ENCODE peak calls at places on chromosomes 2 and 18, in nine cellular contexts. One of them, this sample, is unnamed.

GRCh38 chr2:21234721-21235120 is 111.0 kb downstream of the TDRD15 start:
- DNase-seq in activated effector memory CD4-positive, alpha-beta T cell treated with anti-CD3 and anti-CD28 coated beads, Interleukin-2, amount 50 U/mL, for 16 hours: no peak
- DNase-seq in PC-3: no peak
- DNase-seq in activated CD4-positive, alpha-beta T cell treated with anti-CD3 and anti-CD28 coated beads, Interleukin-2, amount 50 U/mL, for 1 hour: no peak
- DNase-seq in skeletal muscle cell: no peak
- DNase-seq in heart right ventricle: no peak
- DNase-seq in dorsolateral prefrontal cortex: no peak
- DNase-seq in stimulated activated CD8-positive, alpha-beta memory T cell treated with anti-CD3 and anti-CD28 coated beads, Interleukin-2, amount 100 ng/mL, for 48 hours: no peak
- DNase-seq in transverse colon: no peak
- DNase-seq in this sample: no peak

GRCh38 chr2:120722211-120722602 is 13.5 kb upstream of the GLI2 start:
- DNase-seq in activated effector memory CD4-positive, alpha-beta T cell treated with anti-CD3 and anti-CD28 coated beads, Interleukin-2, amount 50 U/mL, for 16 hours: peak
- DNase-seq in PC-3: no peak
- DNase-seq in activated CD4-positive, alpha-beta T cell treated with anti-CD3 and anti-CD28 coated beads, Interleukin-2, amount 50 U/mL, for 1 hour: no peak
- DNase-seq in skeletal muscle cell: no peak
- DNase-seq in heart right ventricle: no peak
- DNase-seq in dorsolateral prefrontal cortex: no peak
- DNase-seq in stimulated activated CD8-positive, alpha-beta memory T cell treated with anti-CD3 and anti-CD28 coated beads, Interleukin-2, amount 100 ng/mL, for 48 hours: no peak
- DNase-seq in transverse colon: no peak
- DNase-seq in this sample: peak

GRCh38 chr2:3730646-3731045 is 27.3 kb downstream of the DCDC2C start:
- DNase-seq in activated effector memory CD4-positive, alpha-beta T cell treated with anti-CD3 and anti-CD28 coated beads, Interleukin-2, amount 50 U/mL, for 16 hours: no peak
- DNase-seq in PC-3: peak
- DNase-seq in activated CD4-positive, alpha-beta T cell treated with anti-CD3 and anti-CD28 coated beads, Interleukin-2, amount 50 U/mL, for 1 hour: no peak
- DNase-seq in skeletal muscle cell: no peak
- DNase-seq in heart right ventricle: no peak
- DNase-seq in dorsolateral prefrontal cortex: no peak
- DNase-seq in stimulated activated CD8-positive, alpha-beta memory T cell treated with anti-CD3 and anti-CD28 coated beads, Interleukin-2, amount 100 ng/mL, for 48 hours: no peak
- DNase-seq in transverse colon: no peak
- DNase-seq in this sample: no peak

GRCh38 chr2:9745153-9745899 is 97.9 kb upstream of the TAF1B start:
- DNase-seq in activated effector memory CD4-positive, alpha-beta T cell treated with anti-CD3 and anti-CD28 coated beads, Interleukin-2, amount 50 U/mL, for 16 hours: no peak
- DNase-seq in PC-3: peak
- DNase-seq in activated CD4-positive, alpha-beta T cell treated with anti-CD3 and anti-CD28 coated beads, Interleukin-2, amount 50 U/mL, for 1 hour: no peak
- DNase-seq in skeletal muscle cell: no peak
- DNase-seq in heart right ventricle: no peak
- DNase-seq in dorsolateral prefrontal cortex: no peak
- DNase-seq in stimulated activated CD8-positive, alpha-beta memory T cell treated with anti-CD3 and anti-CD28 coated beads, Interleukin-2, amount 100 ng/mL, for 48 hours: no peak
- DNase-seq in transverse colon: no peak
- DNase-seq in this sample: no peak

GRCh38 chr2:170463206-170463537 is 252.0 kb upstream of the SP5 start:
- DNase-seq in activated effector memory CD4-positive, alpha-beta T cell treated with anti-CD3 and anti-CD28 coated beads, Interleukin-2, amount 50 U/mL, for 16 hours: no peak
- DNase-seq in PC-3: no peak
- DNase-seq in activated CD4-positive, alpha-beta T cell treated with anti-CD3 and anti-CD28 coated beads, Interleukin-2, amount 50 U/mL, for 1 hour: no peak
- DNase-seq in skeletal muscle cell: no peak
- DNase-seq in heart right ventricle: no peak
- DNase-seq in dorsolateral prefrontal cortex: no peak
- DNase-seq in stimulated activated CD8-positive, alpha-beta memory T cell treated with anti-CD3 and anti-CD28 coated beads, Interleukin-2, amount 100 ng/mL, for 48 hours: no peak
- DNase-seq in transverse colon: no peak
- DNase-seq in this sample: no peak

GRCh38 chr18:22489694-22490093 is 72.0 kb upstream of the CTAGE1 start:
- DNase-seq in activated effector memory CD4-positive, alpha-beta T cell treated with anti-CD3 and anti-CD28 coated beads, Interleukin-2, amount 50 U/mL, for 16 hours: no peak
- DNase-seq in PC-3: peak
- DNase-seq in activated CD4-positive, alpha-beta T cell treated with anti-CD3 and anti-CD28 coated beads, Interleukin-2, amount 50 U/mL, for 1 hour: no peak
- DNase-seq in skeletal muscle cell: no peak
- DNase-seq in heart right ventricle: no peak
- DNase-seq in dorsolateral prefrontal cortex: no peak
- DNase-seq in stimulated activated CD8-positive, alpha-beta memory T cell treated with anti-CD3 and anti-CD28 coated beads, Interleukin-2, amount 100 ng/mL, for 48 hours: no peak
- DNase-seq in transverse colon: no peak
- DNase-seq in this sample: no peak

GRCh38 chr2:113196839-113197238 is 23.1 kb downstream of the PSD4 start:
- DNase-seq in activated effector memory CD4-positive, alpha-beta T cell treated with anti-CD3 and anti-CD28 coated beads, Interleukin-2, amount 50 U/mL, for 16 hours: no peak
- DNase-seq in PC-3: no peak
- DNase-seq in activated CD4-positive, alpha-beta T cell treated with anti-CD3 and anti-CD28 coated beads, Interleukin-2, amount 50 U/mL, for 1 hour: no peak
- DNase-seq in skeletal muscle cell: no peak
- DNase-seq in heart right ventricle: no peak
- DNase-seq in dorsolateral prefrontal cortex: no peak
- DNase-seq in stimulated activated CD8-positive, alpha-beta memory T cell treated with anti-CD3 and anti-CD28 coated beads, Interleukin-2, amount 100 ng/mL, for 48 hours: no peak
- DNase-seq in transverse colon: no peak
- DNase-seq in this sample: peak

GRCh38 chr18:55485666-55486065 is 102.3 kb downstream of the TCF4 start:
- DNase-seq in activated effector memory CD4-positive, alpha-beta T cell treated with anti-CD3 and anti-CD28 coated beads, Interleukin-2, amount 50 U/mL, for 16 hours: no peak
- DNase-seq in PC-3: no peak
- DNase-seq in activated CD4-positive, alpha-beta T cell treated with anti-CD3 and anti-CD28 coated beads, Interleukin-2, amount 50 U/mL, for 1 hour: no peak
- DNase-seq in skeletal muscle cell: peak
- DNase-seq in heart right ventricle: no peak
- DNase-seq in dorsolateral prefrontal cortex: no peak
- DNase-seq in stimulated activated CD8-positive, alpha-beta memory T cell treated with anti-CD3 and anti-CD28 coated beads, Interleukin-2, amount 100 ng/mL, for 48 hours: no peak
- DNase-seq in transverse colon: no peak
- DNase-seq in this sample: no peak

GRCh38 chr2:230852113-230852512 is 12.6 kb upstream of the ITM2C start:
- DNase-seq in activated effector memory CD4-positive, alpha-beta T cell treated with anti-CD3 and anti-CD28 coated beads, Interleukin-2, amount 50 U/mL, for 16 hours: no peak
- DNase-seq in PC-3: no peak
- DNase-seq in activated CD4-positive, alpha-beta T cell treated with anti-CD3 and anti-CD28 coated beads, Interleukin-2, amount 50 U/mL, for 1 hour: no peak
- DNase-seq in skeletal muscle cell: no peak
- DNase-seq in heart right ventricle: no peak
- DNase-seq in dorsolateral prefrontal cortex: no peak
- DNase-seq in stimulated activated CD8-positive, alpha-beta memory T cell treated with anti-CD3 and anti-CD28 coated beads, Interleukin-2, amount 100 ng/mL, for 48 hours: no peak
- DNase-seq in transverse colon: no peak
- DNase-seq in this sample: no peak

GRCh38 chr2:63975437-63976124 is 43.6 kb downstream of the VPS54 start:
- DNase-seq in activated effector memory CD4-positive, alpha-beta T cell treated with anti-CD3 and anti-CD28 coated beads, Interleukin-2, amount 50 U/mL, for 16 hours: no peak
- DNase-seq in PC-3: no peak
- DNase-seq in activated CD4-positive, alpha-beta T cell treated with anti-CD3 and anti-CD28 coated beads, Interleukin-2, amount 50 U/mL, for 1 hour: no peak
- DNase-seq in skeletal muscle cell: no peak
- DNase-seq in heart right ventricle: no peak
- DNase-seq in dorsolateral prefrontal cortex: no peak
- DNase-seq in stimulated activated CD8-positive, alpha-beta memory T cell treated with anti-CD3 and anti-CD28 coated beads, Interleukin-2, amount 100 ng/mL, for 48 hours: no peak
- DNase-seq in transverse colon: no peak
- DNase-seq in this sample: no peak

GRCh38 chr18:532632-533031 is 32.1 kb upstream of the COLEC12 start:
- DNase-seq in activated effector memory CD4-positive, alpha-beta T cell treated with anti-CD3 and anti-CD28 coated beads, Interleukin-2, amount 50 U/mL, for 16 hours: no peak
- DNase-seq in PC-3: no peak
- DNase-seq in activated CD4-positive, alpha-beta T cell treated with anti-CD3 and anti-CD28 coated beads, Interleukin-2, amount 50 U/mL, for 1 hour: no peak
- DNase-seq in skeletal muscle cell: no peak
- DNase-seq in heart right ventricle: no peak
- DNase-seq in dorsolateral prefrontal cortex: no peak
- DNase-seq in stimulated activated CD8-positive, alpha-beta memory T cell treated with anti-CD3 and anti-CD28 coated beads, Interleukin-2, amount 100 ng/mL, for 48 hours: no peak
- DNase-seq in transverse colon: no peak
- DNase-seq in this sample: no peak

GRCh38 chr2:200705305-200705985 is 106.3 kb upstream of the BZW1 start:
- DNase-seq in activated effector memory CD4-positive, alpha-beta T cell treated with anti-CD3 and anti-CD28 coated beads, Interleukin-2, amount 50 U/mL, for 16 hours: no peak
- DNase-seq in PC-3: no peak
- DNase-seq in activated CD4-positive, alpha-beta T cell treated with anti-CD3 and anti-CD28 coated beads, Interleukin-2, amount 50 U/mL, for 1 hour: no peak
- DNase-seq in skeletal muscle cell: no peak
- DNase-seq in heart right ventricle: no peak
- DNase-seq in dorsolateral prefrontal cortex: no peak
- DNase-seq in stimulated activated CD8-positive, alpha-beta memory T cell treated with anti-CD3 and anti-CD28 coated beads, Interleukin-2, amount 100 ng/mL, for 48 hours: no peak
- DNase-seq in transverse colon: no peak
- DNase-seq in this sample: no peak

GRCh38 chr2:1653137-1653789 is 91.1 kb downstream of the PXDN start:
- DNase-seq in activated effector memory CD4-positive, alpha-beta T cell treated with anti-CD3 and anti-CD28 coated beads, Interleukin-2, amount 50 U/mL, for 16 hours: peak
- DNase-seq in PC-3: peak
- DNase-seq in activated CD4-positive, alpha-beta T cell treated with anti-CD3 and anti-CD28 coated beads, Interleukin-2, amount 50 U/mL, for 1 hour: no peak
- DNase-seq in skeletal muscle cell: peak
- DNase-seq in heart right ventricle: peak
- DNase-seq in dorsolateral prefrontal cortex: no peak
- DNase-seq in stimulated activated CD8-positive, alpha-beta memory T cell treated with anti-CD3 and anti-CD28 coated beads, Interleukin-2, amount 100 ng/mL, for 48 hours: no peak
- DNase-seq in transverse colon: peak
- DNase-seq in this sample: peak

GRCh38 chr2:216807861-216808272 is 52.0 kb downstream of the TNP1 start:
- DNase-seq in activated effector memory CD4-positive, alpha-beta T cell treated with anti-CD3 and anti-CD28 coated beads, Interleukin-2, amount 50 U/mL, for 16 hours: no peak
- DNase-seq in PC-3: no peak
- DNase-seq in activated CD4-positive, alpha-beta T cell treated with anti-CD3 and anti-CD28 coated beads, Interleukin-2, amount 50 U/mL, for 1 hour: no peak
- DNase-seq in skeletal muscle cell: peak
- DNase-seq in heart right ventricle: peak
- DNase-seq in dorsolateral prefrontal cortex: no peak
- DNase-seq in stimulated activated CD8-positive, alpha-beta memory T cell treated with anti-CD3 and anti-CD28 coated beads, Interleukin-2, amount 100 ng/mL, for 48 hours: no peak
- DNase-seq in transverse colon: no peak
- DNase-seq in this sample: no peak

GRCh38 chr2:75801234-75801982 is 90.7 kb upstream of the GCFC2 start:
- DNase-seq in activated effector memory CD4-positive, alpha-beta T cell treated with anti-CD3 and anti-CD28 coated beads, Interleukin-2, amount 50 U/mL, for 16 hours: no peak
- DNase-seq in PC-3: no peak
- DNase-seq in activated CD4-positive, alpha-beta T cell treated with anti-CD3 and anti-CD28 coated beads, Interleukin-2, amount 50 U/mL, for 1 hour: no peak
- DNase-seq in skeletal muscle cell: no peak
- DNase-seq in heart right ventricle: no peak
- DNase-seq in dorsolateral prefrontal cortex: no peak
- DNase-seq in stimulated activated CD8-positive, alpha-beta memory T cell treated with anti-CD3 and anti-CD28 coated beads, Interleukin-2, amount 100 ng/mL, for 48 hours: no peak
- DNase-seq in transverse colon: no peak
- DNase-seq in this sample: no peak

GRCh38 chr2:221570321-221571107 is 1.6 kb downstream of the EPHA4 start:
- DNase-seq in activated effector memory CD4-positive, alpha-beta T cell treated with anti-CD3 and anti-CD28 coated beads, Interleukin-2, amount 50 U/mL, for 16 hours: peak
- DNase-seq in PC-3: peak
- DNase-seq in activated CD4-positive, alpha-beta T cell treated with anti-CD3 and anti-CD28 coated beads, Interleukin-2, amount 50 U/mL, for 1 hour: peak
- DNase-seq in skeletal muscle cell: no peak
- DNase-seq in heart right ventricle: peak
- DNase-seq in dorsolateral prefrontal cortex: no peak
- DNase-seq in stimulated activated CD8-positive, alpha-beta memory T cell treated with anti-CD3 and anti-CD28 coated beads, Interleukin-2, amount 100 ng/mL, for 48 hours: no peak
- DNase-seq in transverse colon: peak
- DNase-seq in this sample: no peak

GRCh38 chr2:112920923-112921532 is 10.1 kb downstream of the IL37 start:
- DNase-seq in activated effector memory CD4-positive, alpha-beta T cell treated with anti-CD3 and anti-CD28 coated beads, Interleukin-2, amount 50 U/mL, for 16 hours: no peak
- DNase-seq in PC-3: peak
- DNase-seq in activated CD4-positive, alpha-beta T cell treated with anti-CD3 and anti-CD28 coated beads, Interleukin-2, amount 50 U/mL, for 1 hour: no peak
- DNase-seq in skeletal muscle cell: no peak
- DNase-seq in heart right ventricle: no peak
- DNase-seq in dorsolateral prefrontal cortex: no peak
- DNase-seq in stimulated activated CD8-positive, alpha-beta memory T cell treated with anti-CD3 and anti-CD28 coated beads, Interleukin-2, amount 100 ng/mL, for 48 hours: no peak
- DNase-seq in transverse colon: no peak
- DNase-seq in this sample: no peak

GRCh38 chr18:13159579-13159978 is 59.0 kb upstream of the LDLRAD4 start:
- DNase-seq in activated effector memory CD4-positive, alpha-beta T cell treated with anti-CD3 and anti-CD28 coated beads, Interleukin-2, amount 50 U/mL, for 16 hours: no peak
- DNase-seq in PC-3: peak
- DNase-seq in activated CD4-positive, alpha-beta T cell treated with anti-CD3 and anti-CD28 coated beads, Interleukin-2, amount 50 U/mL, for 1 hour: no peak
- DNase-seq in skeletal muscle cell: peak
- DNase-seq in heart right ventricle: peak
- DNase-seq in dorsolateral prefrontal cortex: no peak
- DNase-seq in stimulated activated CD8-positive, alpha-beta memory T cell treated with anti-CD3 and anti-CD28 coated beads, Interleukin-2, amount 100 ng/mL, for 48 hours: no peak
- DNase-seq in transverse colon: no peak
- DNase-seq in this sample: no peak

GRCh38 chr2:20071397-20072383 is 20.3 kb upstream of the LAPTM4A start:
- DNase-seq in activated effector memory CD4-positive, alpha-beta T cell treated with anti-CD3 and anti-CD28 coated beads, Interleukin-2, amount 50 U/mL, for 16 hours: no peak
- DNase-seq in PC-3: peak
- DNase-seq in activated CD4-positive, alpha-beta T cell treated with anti-CD3 and anti-CD28 coated beads, Interleukin-2, amount 50 U/mL, for 1 hour: no peak
- DNase-seq in skeletal muscle cell: peak
- DNase-seq in heart right ventricle: peak
- DNase-seq in dorsolateral prefrontal cortex: no peak
- DNase-seq in stimulated activated CD8-positive, alpha-beta memory T cell treated with anti-CD3 and anti-CD28 coated beads, Interleukin-2, amount 100 ng/mL, for 48 hours: no peak
- DNase-seq in transverse colon: no peak
- DNase-seq in this sample: no peak

GRCh38 chr2:222747526-222748160 is 76.2 kb downstream of the MOGAT1 start:
- DNase-seq in activated effector memory CD4-positive, alpha-beta T cell treated with anti-CD3 and anti-CD28 coated beads, Interleukin-2, amount 50 U/mL, for 16 hours: no peak
- DNase-seq in PC-3: no peak
- DNase-seq in activated CD4-positive, alpha-beta T cell treated with anti-CD3 and anti-CD28 coated beads, Interleukin-2, amount 50 U/mL, for 1 hour: no peak
- DNase-seq in skeletal muscle cell: no peak
- DNase-seq in heart right ventricle: no peak
- DNase-seq in dorsolateral prefrontal cortex: no peak
- DNase-seq in stimulated activated CD8-positive, alpha-beta memory T cell treated with anti-CD3 and anti-CD28 coated beads, Interleukin-2, amount 100 ng/mL, for 48 hours: no peak
- DNase-seq in transverse colon: no peak
- DNase-seq in this sample: no peak

GRCh38 chr18:77151791-77152517 is 19.4 kb upstream of the MBP start:
- DNase-seq in activated effector memory CD4-positive, alpha-beta T cell treated with anti-CD3 and anti-CD28 coated beads, Interleukin-2, amount 50 U/mL, for 16 hours: no peak
- DNase-seq in PC-3: no peak
- DNase-seq in activated CD4-positive, alpha-beta T cell treated with anti-CD3 and anti-CD28 coated beads, Interleukin-2, amount 50 U/mL, for 1 hour: no peak
- DNase-seq in skeletal muscle cell: no peak
- DNase-seq in heart right ventricle: no peak
- DNase-seq in dorsolateral prefrontal cortex: no peak
- DNase-seq in stimulated activated CD8-positive, alpha-beta memory T cell treated with anti-CD3 and anti-CD28 coated beads, Interleukin-2, amount 100 ng/mL, for 48 hours: no peak
- DNase-seq in transverse colon: no peak
- DNase-seq in this sample: no peak

GRCh38 chr2:109335586-109336266 is 206.7 kb downstream of the SH3RF3 start:
- DNase-seq in activated effector memory CD4-positive, alpha-beta T cell treated with anti-CD3 and anti-CD28 coated beads, Interleukin-2, amount 50 U/mL, for 16 hours: no peak
- DNase-seq in PC-3: peak
- DNase-seq in activated CD4-positive, alpha-beta T cell treated with anti-CD3 and anti-CD28 coated beads, Interleukin-2, amount 50 U/mL, for 1 hour: no peak
- DNase-seq in skeletal muscle cell: no peak
- DNase-seq in heart right ventricle: no peak
- DNase-seq in dorsolateral prefrontal cortex: no peak
- DNase-seq in stimulated activated CD8-positive, alpha-beta memory T cell treated with anti-CD3 and anti-CD28 coated beads, Interleukin-2, amount 100 ng/mL, for 48 hours: no peak
- DNase-seq in transverse colon: no peak
- DNase-seq in this sample: no peak

GRCh38 chr2:218883491-218884490 is 3.1 kb downstream of the WNT10A start:
- DNase-seq in activated effector memory CD4-positive, alpha-beta T cell treated with anti-CD3 and anti-CD28 coated beads, Interleukin-2, amount 50 U/mL, for 16 hours: peak
- DNase-seq in PC-3: no peak
- DNase-seq in activated CD4-positive, alpha-beta T cell treated with anti-CD3 and anti-CD28 coated beads, Interleukin-2, amount 50 U/mL, for 1 hour: peak
- DNase-seq in skeletal muscle cell: no peak
- DNase-seq in heart right ventricle: no peak
- DNase-seq in dorsolateral prefrontal cortex: no peak
- DNase-seq in stimulated activated CD8-positive, alpha-beta memory T cell treated with anti-CD3 and anti-CD28 coated beads, Interleukin-2, amount 100 ng/mL, for 48 hours: no peak
- DNase-seq in transverse colon: peak
- DNase-seq in this sample: peak

GRCh38 chr2:31054383-31054782 is 83.9 kb downstream of the GALNT14 start:
- DNase-seq in activated effector memory CD4-positive, alpha-beta T cell treated with anti-CD3 and anti-CD28 coated beads, Interleukin-2, amount 50 U/mL, for 16 hours: no peak
- DNase-seq in PC-3: no peak
- DNase-seq in activated CD4-positive, alpha-beta T cell treated with anti-CD3 and anti-CD28 coated beads, Interleukin-2, amount 50 U/mL, for 1 hour: no peak
- DNase-seq in skeletal muscle cell: no peak
- DNase-seq in heart right ventricle: no peak
- DNase-seq in dorsolateral prefrontal cortex: no peak
- DNase-seq in stimulated activated CD8-positive, alpha-beta memory T cell treated with anti-CD3 and anti-CD28 coated beads, Interleukin-2, amount 100 ng/mL, for 48 hours: no peak
- DNase-seq in transverse colon: no peak
- DNase-seq in this sample: no peak

GRCh38 chr18:60196818-60197217 is 175.8 kb downstream of the MC4R start:
- DNase-seq in activated effector memory CD4-positive, alpha-beta T cell treated with anti-CD3 and anti-CD28 coated beads, Interleukin-2, amount 50 U/mL, for 16 hours: no peak
- DNase-seq in PC-3: no peak
- DNase-seq in activated CD4-positive, alpha-beta T cell treated with anti-CD3 and anti-CD28 coated beads, Interleukin-2, amount 50 U/mL, for 1 hour: no peak
- DNase-seq in skeletal muscle cell: no peak
- DNase-seq in heart right ventricle: no peak
- DNase-seq in dorsolateral prefrontal cortex: no peak
- DNase-seq in stimulated activated CD8-positive, alpha-beta memory T cell treated with anti-CD3 and anti-CD28 coated beads, Interleukin-2, amount 100 ng/mL, for 48 hours: no peak
- DNase-seq in transverse colon: no peak
- DNase-seq in this sample: no peak